ENCODE peak calls at places on chromosomes 7 and 10, in ten cellular contexts. X is IMR-90, A is adrenal gland, R is suprapubic skin, Z is ovary, B is heart left ventricle, E is gastrocnemius medialis, T is esophagus squamous epithelium, O is K562, G is breast epithelium. J is an unnamed sample.
A peak's percentile ranks its signal among the peaks of the same experiment; 100 is the strongest.

GRCh38 chr10:68561804-68562649 is 1.9 kb downstream of the TET1 start:
- DNase-seq in A (no peak), O (peak; percentile 72), B (no peak), Z (peak; percentile 12), G (no peak), X (no peak), R (no peak), E (no peak), T (no peak), J (no peak)

GRCh38 chr7:157699357-157700013 is 362.7 kb downstream of the DNAJB6 start:
- DNase-seq in O (no peak), G (no peak), R (no peak), B (no peak), E (no peak), X (no peak), Z (peak; percentile 0), T (no peak), A (no peak), J (no peak)

GRCh38 chr7:13829914-13830603 is 159.4 kb downstream of the ETV1 start:
- DNase-seq in X (peak; percentile 91), O (no peak), B (no peak), Z (no peak), T (no peak), R (no peak), E (no peak), G (no peak), A (no peak), J (no peak)

GRCh38 chr7:158270856-158271413 is 316.7 kb downstream of the PTPRN2 start:
- DNase-seq in B (no peak), T (no peak), G (no peak), A (no peak), R (peak; percentile 48), X (no peak), Z (no peak), E (no peak), O (no peak), J (no peak)

GRCh38 chr7:12456506-12456905 is 52.8 kb upstream of the VWDE start:
- DNase-seq in B (no peak), Z (no peak), R (no peak), T (no peak), X (no peak), O (no peak), E (no peak), A (no peak), G (no peak), J (no peak)

GRCh38 chr10:93309062-93309461 is 173.1 kb downstream of the MYOF start:
- DNase-seq in G (no peak), B (no peak), T (no peak), E (no peak), O (no peak), R (no peak), Z (no peak), A (peak; percentile 83), X (peak; percentile 22), J (no peak)

GRCh38 chr10:43573250-43574034 is 974 bp downstream of the ZNF239 start:
- DNase-seq in B (no peak), T (no peak), O (no peak), Z (no peak), E (no peak), G (no peak), X (peak; percentile 31), A (no peak), R (no peak), J (no peak)

GRCh38 chr7:103644319-103644718 is 198.3 kb upstream of the SLC26A5 start:
- DNase-seq in T (no peak), B (no peak), R (no peak), O (no peak), A (no peak), Z (no peak), X (no peak), G (no peak), E (no peak), J (no peak)

GRCh38 chr10:125848857-125849256 is 25.5 kb downstream of the BCCIP start:
- DNase-seq in O (no peak), R (no peak), X (no peak), Z (no peak), B (no peak), A (no peak), T (no peak), G (no peak), E (no peak), J (no peak)

GRCh38 chr10:124306922-124307371 is 111.8 kb downstream of the OAT start:
- DNase-seq in A (no peak), T (no peak), O (no peak), B (no peak), X (no peak), E (no peak), G (no peak), Z (no peak), R (no peak), J (no peak)

GRCh38 chr7:25103766-25104165 is 21.3 kb downstream of the CYCS start:
- DNase-seq in Z (no peak), R (no peak), G (no peak), X (no peak), B (no peak), O (no peak), A (no peak), E (no peak), T (no peak), J (no peak)

GRCh38 chr10:117004627-117005453 is at the start of gene SHTN1:
- DNase-seq in R (peak; percentile 84), Z (peak; percentile 78), O (peak; percentile 69), X (peak; percentile 50), T (no peak), B (peak; percentile 80), E (peak; percentile 3), A (peak; percentile 84), G (peak; percentile 84), J (peak; percentile 90)

GRCh38 chr10:128624656-128625530 is 498.7 kb upstream of the MKI67 start:
- DNase-seq in X (no peak), Z (no peak), E (no peak), O (no peak), A (no peak), G (no peak), R (no peak), B (no peak), T (no peak), J (no peak)

GRCh38 chr7:149197675-149198074 is 2.3 kb downstream of the ZNF282 start:
- DNase-seq in A (no peak), O (no peak), Z (no peak), B (no peak), X (no peak), R (no peak), E (no peak), G (no peak), T (no peak), J (no peak)

GRCh38 chr10:99548041-99548530 is 15.3 kb downstream of the NKX2-3 start:
- DNase-seq in O (no peak), T (no peak), E (no peak), X (peak; percentile 8), R (no peak), G (no peak), Z (no peak), A (no peak), B (no peak), J (no peak)

GRCh38 chr10:14806318-14806717 is 31.5 kb downstream of the CDNF start:
- DNase-seq in O (no peak), G (no peak), X (no peak), Z (no peak), E (no peak), B (no peak), T (no peak), A (no peak), R (no peak), J (no peak)

GRCh38 chr10:91925022-91925320 is 1.4 kb downstream of the BTAF1 start:
- DNase-seq in E (no peak), Z (no peak), O (no peak), G (no peak), T (no peak), R (no peak), A (no peak), B (no peak), X (no peak), J (no peak)

GRCh38 chr10:91924212-91925021 is 847 bp downstream of the BTAF1 start:
- DNase-seq in B (no peak), T (no peak), Z (no peak), A (no peak), X (peak; percentile 10), O (no peak), G (no peak), R (no peak), E (no peak), J (no peak)

GRCh38 chr10:91923371-91924211 is at the start of gene BTAF1:
- DNase-seq in O (peak; percentile 71), A (peak; percentile 96), X (peak; percentile 95), T (peak; percentile 55), E (peak; percentile 81), G (peak; percentile 86), B (peak; percentile 97), R (peak; percentile 93), Z (peak; percentile 91), J (peak; percentile 97)

DNA sequence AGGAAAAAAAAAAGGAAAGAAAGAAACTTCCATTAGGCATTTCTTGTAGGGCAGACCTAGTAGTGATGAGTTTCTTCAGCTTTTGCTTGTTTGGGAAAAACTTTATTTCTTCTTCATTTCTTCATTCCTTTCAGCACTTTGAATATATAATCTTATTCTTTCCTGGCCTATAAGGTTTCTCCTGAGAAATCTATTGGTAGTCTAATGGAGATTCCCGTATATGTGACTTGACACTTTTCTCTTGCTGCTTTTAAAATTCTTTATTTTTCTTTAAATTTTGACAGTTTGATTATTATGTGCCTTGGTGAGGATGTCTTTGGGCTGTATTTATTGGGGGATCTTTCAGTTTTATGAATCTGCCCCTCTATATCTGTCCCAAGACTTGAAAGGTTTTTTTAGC is 3.9 kb upstream of the BTAF1 start:
- DNase-seq in O (no peak), B (no peak), R (no peak), X (no peak), G (no peak), T (no peak), E (no peak), Z (no peak), A (no peak), J (no peak)
- TF ChIP-seq POLR2A in O (no peak), B (no peak), R (no peak), X (no peak), G (no peak), T (no peak), E (no peak), Z (no peak), A (no peak), J (no peak)

GRCh38 chr7:134842062-134842461 is 62.6 kb downstream of the CALD1 start:
- DNase-seq in B (no peak), O (no peak), A (no peak), E (no peak), X (no peak), G (no peak), T (no peak), Z (no peak), R (no peak), J (no peak)
- H3K4me3 ChIP-seq in B (no peak overlapping the region), O (no peak overlapping the region), A (no peak overlapping the region), E (no peak overlapping the region), X (no peak overlapping the region), G (no peak overlapping the region), T (no peak overlapping the region), Z (no peak overlapping the region), R (no peak overlapping the region), J (no peak overlapping the region)

GRCh38 chr7:71473366-71473967 is 341.5 kb downstream of the GALNT17 start:
- DNase-seq in R (no peak), E (no peak), X (no peak), B (no peak), G (no peak), O (no peak), T (no peak), A (no peak), Z (no peak), J (no peak)
- H3K27ac ChIP-seq in R (no peak overlapping the region), E (no peak overlapping the region), X (no peak overlapping the region), B (no peak overlapping the region), G (no peak overlapping the region), O (no peak overlapping the region), T (no peak overlapping the region), A (no peak overlapping the region), Z (no peak overlapping the region), J (no peak overlapping the region)

GRCh38 chr7:102286237-102287081 is at the start of gene SH2B2:
- DNase-seq in R (peak; percentile 86), T (no peak), G (peak; percentile 48), A (peak; percentile 85), B (peak; percentile 85), O (peak; percentile 97), X (peak; percentile 49), Z (peak; percentile 75), E (peak; percentile 48), J (peak; percentile 81)
- TF ChIP-seq POLR2A in R (no peak), T (no peak), G (peak; percentile 25), A (no peak), B (no peak), O (peak; percentile 70), X (peak; percentile 59), Z (peak; percentile 66), E (peak; percentile 85), J (peak; percentile 67)